ENCODE peak calls at places on chromosomes 2 and 18, in five cellular contexts. Y is amniotic stem cell, I is Calu3, C is NCI-H2171 treated with DMSO at 0.1 percent for 48 hours, U is left ventricle myocardium superior. Z is an unnamed sample.
A peak's percentile ranks its signal among the peaks of the same experiment; 100 is the strongest.

GRCh38 chr18:48956378-48956777 is 5.6 kb upstream of the SMAD7 start:
- DNase-seq in I (no peak), C (no peak), U (no peak), Y (no peak), Z (no peak)

GRCh38 chr18:58363767-58364540 is 264.9 kb downstream of the ALPK2 start:
- DNase-seq in C (no peak), I (no peak), U (no peak), Y (peak; percentile 9), Z (no peak)

GRCh38 chr2:82316573-82317371 is 2012.2 kb upstream of the LRRTM1 start:
- DNase-seq in I (no peak), U (no peak), Y (no peak), C (no peak), Z (no peak)

GRCh38 chr2:8600456-8600855 is 81.4 kb upstream of the ID2 start:
- DNase-seq in C (no peak), I (no peak), Y (no peak), U (no peak), Z (no peak)

GRCh38 chr2:26732446-26732845 is 31.6 kb upstream of the SLC35F6 start:
- DNase-seq in I (no peak), C (no peak), U (no peak), Y (no peak), Z (no peak)

GRCh38 chr2:75515584-75516368 is 45.0 kb downstream of the EVA1A start:
- DNase-seq in I (no peak), Y (no peak), U (no peak), C (no peak), Z (no peak)

GRCh38 chr2:235506291-235506996 is 12.6 kb downstream of the AGAP1 start:
- DNase-seq in C (peak; percentile 69), U (no peak), Y (no peak), I (no peak), Z (no peak)

GRCh38 chr2:218736535-218736934 is 25.9 kb downstream of the TTLL4 start:
- DNase-seq in Y (no peak), C (no peak), I (no peak), U (no peak), Z (no peak)

GRCh38 chr2:196131384-196131861 is 40.0 kb downstream of the STK17B start:
- DNase-seq in I (peak; percentile 19), C (peak; percentile 17), Y (peak; percentile 8), U (no peak), Z (no peak)

GRCh38 chr2:58553937-58554336 is 312.8 kb upstream of the FANCL start:
- DNase-seq in C (no peak), I (peak; percentile 34), U (no peak), Y (no peak), Z (no peak)

GRCh38 chr2:55133467-55134315 is 83.4 kb upstream of the RTN4 start:
- DNase-seq in I (peak; percentile 70), U (no peak), C (no peak), Y (no peak), Z (no peak)

GRCh38 chr2:108583903-108584520 is 49.7 kb downstream of the LIMS1 start:
- DNase-seq in Y (peak; percentile 53), U (no peak), C (peak; percentile 57), I (peak; percentile 64), Z (no peak)

GRCh38 chr2:3432067-3432466 is 52.6 kb downstream of the TRAPPC12 start:
- DNase-seq in Y (no peak), C (no peak), U (no peak), I (no peak), Z (no peak)

GRCh38 chr18:28922936-28923335 is 746.0 kb upstream of the CDH2 start:
- DNase-seq in U (no peak), I (no peak), Y (no peak), C (no peak), Z (no peak)

GRCh38 chr2:223905996-223906395 is 39.1 kb downstream of the WDFY1 start:
- DNase-seq in U (no peak), Y (no peak), C (no peak), I (no peak), Z (no peak)

GRCh38 chr2:21037671-21038108 is 6.2 kb downstream of the APOB start:
- DNase-seq in C (no peak), U (no peak), Y (no peak), I (no peak), Z (no peak)

Z was measured in type B pancreatic cell.